ENCODE peak calls at places on chromosomes 16 and 17, in nine cellular contexts. D, C, G, M, P, J, T, R and F are unnamed samples.

GRCh38 chr17:2093349-2093748 is 38.4 kb downstream of the HIC1 start:
- DNase-seq in D (no peak), C (no peak), G (no peak), M (no peak), P (no peak), J (no peak), T (no peak), R (no peak), F (no peak)

GRCh38 chr17:12107905-12108304 is 87.2 kb downstream of the MAP2K4 start:
- DNase-seq in D (no peak), C (no peak), G (no peak), M (no peak), P (no peak), J (no peak), T (no peak), R (no peak), F (no peak)

GRCh38 chr17:38320482-38320881 is 23.3 kb downstream of the GPR179 start:
- DNase-seq in D (no peak), C (no peak), G (no peak), M (no peak), P (no peak), J (no peak), T (no peak), R (no peak), F (no peak)

GRCh38 chr16:67236551-67237395 is 9.8 kb downstream of the TMEM208 start:
- DNase-seq in D (peak; percentile 77), C (peak; percentile 15), G (no peak), M (peak; percentile 38), P (peak; percentile 2), J (peak; percentile 51), T (no peak), R (peak; percentile 71), F (peak; percentile 60)

GRCh38 chr16:84585886-84586285 is 32.0 kb downstream of the COTL1 start:
- DNase-seq in D (no peak), C (peak; percentile 78), G (no peak), M (no peak), P (no peak), J (no peak), T (no peak), R (no peak), F (no peak)

GRCh38 chr16:10156111-10156510 is 26.1 kb downstream of the GRIN2A start:
- DNase-seq in D (no peak), C (no peak), G (no peak), M (no peak), P (no peak), J (no peak), T (no peak), R (no peak), F (no peak)

GRCh38 chr17:48542956-48543853 is 1.7 kb downstream of the HOXB2 start:
- DNase-seq in D (peak; percentile 50), C (no peak), G (no peak), M (peak; percentile 9), P (no peak), J (no peak), T (no peak), R (peak; percentile 26), F (no peak)

GRCh38 chr16:12295395-12295794 is 318.9 kb downstream of the SNX29 start:
- DNase-seq in D (no peak), C (no peak), G (no peak), M (no peak), P (no peak), J (no peak), T (no peak), R (no peak), F (no peak)

GRCh38 chr16:46632778-46633733 is 11.9 kb upstream of the SHCBP1 start:
- DNase-seq in D (no peak), C (no peak), G (peak; percentile 88), M (no peak), P (no peak), J (no peak), T (no peak), R (no peak), F (no peak)

GRCh38 chr16:80174416-80174815 is 366.4 kb upstream of the DYNLRB2 start:
- DNase-seq in D (no peak), C (no peak), G (no peak), M (no peak), P (no peak), J (no peak), T (no peak), R (no peak), F (no peak)

GRCh38 chr16:12575288-12575687 is 228.4 kb downstream of the CPPED1 start:
- DNase-seq in D (no peak), C (no peak), G (no peak), M (no peak), P (no peak), J (no peak), T (no peak), R (no peak), F (no peak)

GRCh38 chr16:11679250-11679649 is 11.0 kb downstream of the SNN start:
- DNase-seq in D (no peak), C (peak; percentile 35), G (no peak), M (no peak), P (no peak), J (no peak), T (no peak), R (no peak), F (no peak)

GRCh38 chr16:49859139-49859947 is 3.4 kb upstream of the ZNF423 start:
- DNase-seq in D (no peak), C (no peak), G (no peak), M (no peak), P (no peak), J (peak; percentile 58), T (peak; percentile 77), R (no peak), F (no peak)

GRCh38 chr17:62652251-62653001 is 25.0 kb downstream of the MRC2 start:
- DNase-seq in D (no peak), C (peak; percentile 15), G (no peak), M (no peak), P (peak; percentile 86), J (peak; percentile 41), T (peak; percentile 53), R (no peak), F (no peak)

GRCh38 chr17:66540131-66540781 is 237.8 kb downstream of the PRKCA start:
- DNase-seq in D (no peak), C (peak; percentile 92), G (no peak), M (no peak), P (no peak), J (no peak), T (peak; percentile 63), R (no peak), F (no peak)

GRCh38 chr17:80995131-80995530 is 3.5 kb downstream of the CHMP6 start:
- DNase-seq in D (no peak), C (no peak), G (no peak), M (no peak), P (no peak), J (no peak), T (no peak), R (no peak), F (no peak)